ENCODE peak calls at places on chromosomes 3 and 15, in seven cellular contexts. O is mesendoderm; D is MM.1S; N is psoas muscle; E is fibroblast of mammary gland; Z is effector memory CD8-positive, alpha-beta T cell; C is C1 segment of cervical spinal cord. S is an unnamed sample.
A peak's percentile ranks its signal among the peaks of the same experiment; 100 is the strongest.

GRCh38 chr3:116350119-116350733 is 95.1 kb downstream of the LSAMP start:
- DNase-seq in O (no peak), D (no peak), N (no peak), E (no peak), Z (no peak), C (no peak), S (no peak)

GRCh38 chr15:85581495-85581894 is 201.1 kb downstream of the AKAP13 start:
- DNase-seq in O (no peak), D (no peak), N (peak; percentile 64), E (peak; percentile 28), Z (peak; percentile 40), C (no peak), S (no peak)

GRCh38 chr3:64209866-64210609 is 15.2 kb downstream of the PRICKLE2 start:
- DNase-seq in O (no peak), D (no peak), N (peak; percentile 80), E (peak; percentile 71), Z (no peak), C (peak; percentile 36), S (no peak)

GRCh38 chr3:156997351-156997750 is 162.6 kb downstream of the CCNL1 start:
- DNase-seq in O (no peak), D (no peak), N (no peak), E (peak; percentile 56), Z (no peak), C (no peak), S (peak; percentile 41)

GRCh38 chr3:46672349-46672695 is 21.2 kb downstream of the ALS2CL start:
- DNase-seq in O (no peak), D (no peak), N (no peak), E (no peak), Z (no peak), C (no peak), S (no peak)

GRCh38 chr3:142849148-142849547 is 39.7 kb downstream of the PCOLCE2 start:
- DNase-seq in O (no peak), D (no peak), N (no peak), E (no peak), Z (no peak), C (no peak), S (no peak)

GRCh38 chr3:52181543-52181942 is 16.4 kb upstream of the ALAS1 start:
- DNase-seq in O (no peak), D (no peak), N (no peak), E (peak; percentile 63), Z (no peak), C (no peak), S (no peak)

GRCh38 chr3:175179055-175179454 is 319.9 kb downstream of the NAALADL2 start:
- DNase-seq in O (no peak), D (no peak), N (no peak), E (no peak), Z (no peak), C (no peak), S (no peak)

GRCh38 chr15:68994149-68994548 is 20.3 kb upstream of the NOX5 start:
- DNase-seq in O (no peak), D (no peak), N (no peak), E (peak; percentile 33), Z (no peak), C (no peak), S (no peak)

GRCh38 chr3:32421991-32422859 is 30.6 kb downstream of the CMTM7 start:
- DNase-seq in O (no peak), D (no peak), N (peak; percentile 82), E (peak; percentile 75), Z (no peak), C (peak; percentile 51), S (peak; percentile 84)

GRCh38 chr3:123808812-123809211 is 75.3 kb downstream of the MYLK start:
- DNase-seq in O (no peak), D (no peak), N (no peak), E (no peak), Z (no peak), C (no peak), S (no peak)

GRCh38 chr3:149273096-149273751 is 51.6 kb upstream of the CP start:
- DNase-seq in O (peak; percentile 91), D (peak; percentile 81), N (no peak), E (peak; percentile 92), Z (peak; percentile 36), C (peak; percentile 12), S (peak; percentile 82)

GRCh38 chr3:184734903-184735630 is 23.2 kb upstream of the MAGEF1 start:
- DNase-seq in O (no peak), D (no peak), N (no peak), E (no peak), Z (no peak), C (no peak), S (no peak)

GRCh38 chr3:16741890-16742289 is 136.7 kb upstream of the DAZL start:
- DNase-seq in O (no peak), D (no peak), N (peak; percentile 29), E (peak; percentile 95), Z (no peak), C (no peak), S (no peak)

GRCh38 chr15:69573815-69574472 is 121.3 kb downstream of the RPLP1 start:
- DNase-seq in O (no peak), D (no peak), N (no peak), E (peak; percentile 18), Z (no peak), C (no peak), S (peak; percentile 15)

GRCh38 chr3:35078780-35079179 is 560.5 kb upstream of the ARPP21 start:
- DNase-seq in O (no peak), D (no peak), N (no peak), E (no peak), Z (no peak), C (no peak), S (no peak)

GRCh38 chr15:94206463-94207167 is 24.7 kb upstream of the MCTP2 start:
- DNase-seq in O (no peak), D (no peak), N (no peak), E (peak; percentile 67), Z (no peak), C (no peak), S (peak; percentile 11)

GRCh38 chr15:55909036-55909811 is 84.2 kb downstream of the NEDD4 start:
- DNase-seq in O (no peak), D (no peak), N (peak; percentile 35), E (peak; percentile 93), Z (no peak), C (no peak), S (no peak)

GRCh38 chr3:14772533-14773138 is 46.1 kb upstream of the FGD5 start:
- DNase-seq in O (no peak), D (no peak), N (no peak), E (no peak), Z (no peak), C (no peak), S (no peak)

S was measured in RPMI8226.